ENCODE peak calls at places on chromosomes 13 and 19, in seven cellular contexts. D, C, Q, Z, P, B and S are unnamed samples.

GRCh38 chr13:99981115-99982020 is at the start of gene ZIC2:
- DNase-seq in B (peak), P (peak), D (no peak), Z (no peak), C (peak), Q (no peak), S (peak)

GRCh38 chr19:43765109-43765876 is 10.5 kb upstream of the SMG9 start:
- DNase-seq in C (peak), B (peak), P (peak), Q (peak), Z (peak), D (no peak), S (peak)

GRCh38 chr13:31908696-31909386 is 122.7 kb upstream of the FRY start:
- DNase-seq in B (peak), P (no peak), Z (no peak), D (no peak), C (no peak), Q (no peak), S (peak)

GRCh38 chr19:11322269-11323024 is 17.0 kb downstream of the RAB3D start:
- DNase-seq in Z (no peak), P (no peak), D (no peak), B (no peak), C (no peak), Q (no peak), S (peak)

GRCh38 chr13:35468195-35468594 is 8.3 kb downstream of the MAB21L1 start:
- DNase-seq in B (no peak), Z (no peak), D (no peak), C (no peak), Q (no peak), P (no peak), S (no peak)

GRCh38 chr19:7191946-7192691 is 102.1 kb downstream of the INSR start:
- DNase-seq in C (no peak), Z (no peak), Q (peak), D (no peak), P (peak), B (no peak), S (peak)

GRCh38 chr13:25971499-25972145 is 80.2 kb downstream of the SHISA2 start:
- DNase-seq in D (no peak), Q (no peak), Z (no peak), B (no peak), C (no peak), P (no peak), S (no peak)

GRCh38 chr13:109644956-109645355 is 141.4 kb downstream of the IRS2 start:
- DNase-seq in C (no peak), D (no peak), B (no peak), P (no peak), Q (no peak), Z (no peak), S (no peak)

GRCh38 chr19:16383584-16384161 is 59.0 kb downstream of the KLF2 start:
- DNase-seq in Q (no peak), C (no peak), P (no peak), Z (no peak), D (no peak), B (no peak), S (no peak)

GRCh38 chr19:32631381-32631780 is 43.6 kb downstream of the ANKRD27 start:
- DNase-seq in B (no peak), P (no peak), D (no peak), C (no peak), Q (no peak), Z (no peak), S (no peak)

GRCh38 chr19:55640577-55641375 is at the start of gene ZNF580:
- DNase-seq in Z (peak), B (peak), D (no peak), P (peak), C (peak), Q (no peak), S (peak)